ENCODE peak calls at places on chromosomes 2 and 18, in six cellular contexts. Q, Y, T, S, E and R are unnamed samples.

GRCh38 chr18:30748541-30748940 is 294.0 kb downstream of the DSC3 start:
- DNase-seq in Y (no peak), S (no peak), T (no peak), Q (no peak), E (no peak), R (peak; percentile 58)

GRCh38 chr2:137050949-137051348 is 285.6 kb downstream of the THSD7B start:
- DNase-seq in Q (no peak), E (peak; percentile 10), T (no peak), S (no peak), Y (no peak), R (peak; percentile 6)

GRCh38 chr2:164456599-164456998 is 164.7 kb downstream of the GRB14 start:
- DNase-seq in Y (no peak), T (no peak), S (no peak), Q (no peak), E (peak; percentile 8), R (no peak)

GRCh38 chr18:68397241-68398035 is 317.5 kb downstream of the TMX3 start:
- DNase-seq in S (no peak), T (no peak), E (peak; percentile 53), Q (no peak), Y (no peak), R (no peak)

GRCh38 chr2:220687231-220687843 is 884.8 kb downstream of the EPHA4 start:
- DNase-seq in E (peak; percentile 52), Q (peak; percentile 16), Y (peak; percentile 22), T (no peak), S (peak; percentile 39), R (peak; percentile 60)

GRCh38 chr2:1591978-1592907 is 152.1 kb downstream of the PXDN start:
- DNase-seq in T (no peak), E (peak; percentile 79), Y (no peak), S (no peak), Q (peak; percentile 36), R (peak; percentile 25)

GRCh38 chr2:67209107-67209506 is 188.0 kb upstream of the ETAA1 start:
- DNase-seq in T (no peak), Q (no peak), E (peak; percentile 37), Y (no peak), S (no peak), R (no peak)

GRCh38 chr2:143745060-143745459 is 615.8 kb downstream of the ARHGAP15 start:
- DNase-seq in T (no peak), Q (no peak), S (no peak), E (no peak), Y (no peak), R (no peak)

GRCh38 chr2:25479761-25480160 is 138.0 kb upstream of the DNMT3A start:
- DNase-seq in T (no peak), Q (no peak), Y (no peak), E (no peak), S (no peak), R (no peak)

GRCh38 chr2:18345848-18346247 is 214.6 kb downstream of the RDH14 start:
- DNase-seq in S (no peak), E (no peak), Y (no peak), T (no peak), Q (no peak), R (no peak)

GRCh38 chr2:222561817-222562424 is 94.0 kb downstream of the FARSB start:
- DNase-seq in E (peak; percentile 60), Y (peak; percentile 25), T (peak; percentile 13), Q (peak; percentile 40), S (peak; percentile 41), R (peak; percentile 82)

GRCh38 chr18:21181763-21182162 is 60.3 kb upstream of the GREB1L start:
- DNase-seq in S (no peak), T (no peak), Y (no peak), Q (no peak), E (no peak), R (peak; percentile 26)

GRCh38 chr18:76452357-76452756 is 42.7 kb downstream of the ZNF516 start:
- DNase-seq in Q (no peak), Y (no peak), T (no peak), S (no peak), E (no peak), R (peak; percentile 56)

GRCh38 chr18:55221577-55221976 is 262.3 kb upstream of the CCDC68 start:
- DNase-seq in S (no peak), Y (no peak), E (no peak), Q (no peak), T (no peak), R (no peak)

GRCh38 chr18:3380384-3380961 is 69.5 kb upstream of the TGIF1 start:
- DNase-seq in E (peak; percentile 19), T (no peak), Y (no peak), S (no peak), Q (peak; percentile 31), R (peak; percentile 50)

GRCh38 chr2:150620371-150620770 is 132.9 kb upstream of the RND3 start:
- DNase-seq in T (no peak), E (peak; percentile 68), Y (no peak), Q (no peak), S (no peak), R (no peak)

DNA sequence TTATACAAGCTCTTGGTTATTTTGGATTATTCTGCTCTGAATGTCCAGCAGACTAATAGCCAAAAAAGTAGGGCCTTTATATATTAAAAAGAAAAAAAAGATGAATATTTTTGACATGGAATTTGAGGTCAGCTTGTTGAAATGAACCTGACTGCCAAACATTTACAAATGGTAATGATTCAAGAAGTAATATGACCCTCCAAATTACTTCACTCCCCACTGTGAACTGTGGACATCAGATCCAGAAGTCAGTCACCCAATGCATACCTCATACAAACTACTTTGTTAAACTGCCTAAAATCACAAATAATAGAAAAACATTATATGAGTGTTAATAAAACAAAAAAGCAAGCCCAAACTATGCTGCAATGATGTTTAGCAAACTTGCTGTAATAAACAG is 10.0 kb downstream of the EPG5 start:
- DNase-seq in Q (no peak), Y (no peak), S (no peak), T (no peak), E (no peak), R (no peak)
- TF ChIP-seq MYC in Q (no peak), Y (no peak), S (no peak), T (no peak), E (no peak), R (no peak)

GRCh38 chr2:101831351-101831865 is 133.9 kb downstream of the MAP4K4 start:
- DNase-seq in E (peak; percentile 85), T (no peak), S (peak; percentile 77), Y (peak; percentile 43), Q (peak; percentile 46), R (peak; percentile 74)

GRCh38 chr2:101833890-101834523 is 136.5 kb downstream of the MAP4K4 start:
- DNase-seq in Q (no peak), S (no peak), E (no peak), Y (no peak), T (no peak), R (no peak)

GRCh38 chr2:101830146-101830545 is 132.6 kb downstream of the MAP4K4 start:
- DNase-seq in Y (no peak), Q (no peak), S (no peak), T (no peak), E (no peak), R (no peak)

GRCh38 chr2:101830555-101830954 is 133.0 kb downstream of the MAP4K4 start:
- DNase-seq in Y (no peak), E (peak; percentile 44), T (no peak), S (no peak), Q (no peak), R (no peak)

GRCh38 chr2:101832114-101832513 is 134.6 kb downstream of the MAP4K4 start:
- DNase-seq in E (peak; percentile 41), T (no peak), S (no peak), Y (no peak), Q (no peak), R (peak; percentile 17)
- TF ChIP-seq CTCF in E (no peak), T (no peak), S (no peak), Y (peak; percentile 50), Q (peak; percentile 42), R (no peak)

GRCh38 chr18:35110037-35110436 is 68.8 kb downstream of the MAPRE2 start:
- DNase-seq in Q (no peak), E (peak; percentile 13), T (no peak), Y (no peak), S (no peak), R (no peak)

GRCh38 chr18:35104391-35105051 is 63.3 kb downstream of the MAPRE2 start:
- DNase-seq in Y (no peak), S (no peak), Q (no peak), T (no peak), E (no peak), R (no peak)

GRCh38 chr18:35106845-35107148 is 65.6 kb downstream of the MAPRE2 start:
- DNase-seq in Q (no peak), Y (no peak), S (no peak), T (no peak), E (no peak), R (no peak)

GRCh38 chr18:35110554-35111058 is 69.4 kb downstream of the MAPRE2 start:
- DNase-seq in T (no peak), E (peak; percentile 86), S (no peak), Y (peak; percentile 77), Q (no peak), R (no peak)

DNA sequence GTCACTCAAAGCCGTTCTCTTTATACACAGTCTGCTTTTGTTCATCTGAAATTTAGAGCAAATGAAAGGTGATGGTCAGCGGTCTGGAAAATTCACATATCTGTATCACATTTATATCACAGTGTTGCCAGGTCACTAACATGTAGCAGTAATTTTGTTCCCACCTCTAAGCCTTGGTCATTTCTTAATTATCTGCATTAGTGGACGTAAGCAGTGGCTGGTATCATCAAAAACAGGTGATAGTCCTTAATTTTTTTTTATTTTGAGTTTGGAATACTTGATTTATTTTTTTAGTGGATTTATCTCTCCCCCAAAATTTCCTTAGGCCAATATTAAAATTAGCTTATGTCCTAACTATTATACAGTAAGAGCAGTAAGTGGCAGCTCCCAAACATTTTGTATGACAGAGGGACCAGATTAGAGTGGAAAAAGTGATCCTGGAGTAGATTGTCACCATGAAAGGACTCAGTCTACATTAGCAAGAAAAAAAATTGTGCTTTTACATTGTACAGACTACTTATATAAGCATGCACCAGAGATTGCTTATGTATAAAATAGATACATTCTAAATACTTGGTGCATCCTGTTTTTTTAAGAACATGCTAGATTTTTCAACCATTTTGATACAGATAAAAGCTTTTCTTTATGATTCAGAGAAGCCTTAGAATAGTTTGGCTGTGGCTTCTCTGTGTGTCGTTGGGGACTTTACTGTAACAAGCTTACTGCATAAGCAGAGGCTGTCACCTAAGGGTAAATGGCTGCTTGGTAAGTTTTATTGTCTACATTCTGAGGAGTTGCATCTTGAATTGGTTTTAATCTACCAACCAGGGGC is 65.0 kb downstream of the MAPRE2 start:
- DNase-seq in E (no peak), S (no peak), Q (no peak), T (no peak), Y (no peak), R (no peak)
- TF ChIP-seq POLR2A in E (no peak), S (no peak), Q (no peak), T (no peak), Y (no peak), R (no peak)

DNA sequence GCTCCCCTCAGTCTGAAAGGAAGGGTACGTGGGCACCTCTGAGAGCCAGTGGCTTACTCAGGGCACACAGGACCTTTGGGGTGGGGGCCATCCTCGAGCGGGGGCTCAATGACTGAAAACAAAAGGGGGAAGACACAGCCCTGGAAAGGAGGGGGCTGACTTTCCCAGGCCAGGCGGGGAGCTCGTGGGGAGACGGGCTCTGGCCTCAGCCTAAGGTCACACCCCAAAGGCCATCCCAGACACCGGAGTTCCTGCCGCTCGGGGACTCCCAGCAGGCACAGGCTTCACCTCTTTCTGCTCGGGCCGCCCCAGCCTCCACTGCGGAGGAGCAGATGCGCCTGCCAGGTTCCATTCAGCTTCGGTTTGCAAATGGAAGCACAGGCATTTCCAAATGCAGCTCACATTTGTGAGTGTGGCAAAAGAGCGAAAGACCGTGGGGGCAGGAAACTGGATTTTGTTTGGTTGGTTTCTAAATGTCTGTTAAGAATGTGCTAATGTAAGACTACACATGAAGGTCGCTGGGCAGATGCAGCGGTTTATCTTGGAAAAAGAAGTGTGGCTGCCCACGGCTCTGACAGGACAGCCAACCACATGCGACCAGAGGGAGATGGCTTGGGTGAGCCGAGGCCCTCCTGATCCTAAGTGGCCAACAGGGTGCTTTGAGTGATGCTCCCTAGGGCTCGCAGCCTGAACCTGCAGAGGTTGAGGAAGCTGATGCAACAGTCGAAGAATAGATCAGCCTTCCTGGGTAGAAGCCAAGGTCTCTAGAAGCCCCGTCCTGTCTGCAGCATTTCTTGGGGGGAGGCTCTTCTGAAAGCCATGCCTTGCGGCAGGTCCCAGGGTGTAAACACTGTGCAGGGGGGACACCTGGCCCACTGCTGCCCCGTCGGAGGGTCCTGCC is 136.6 kb downstream of the HDAC4 start:
- DNase-seq in Q (no peak), E (no peak), T (no peak), S (no peak), Y (no peak), R (peak; percentile 86)
- TF ChIP-seq MYC in Q (no peak), E (no peak), T (no peak), S (no peak), Y (no peak), R (no peak)